ENCODE peak calls at places on chromosomes 2 and 18, in four cellular contexts. J is GM20000, H is PC-3, T is cardiac fibroblast. N is an unnamed sample.

GRCh38 chr2:67658820-67659219 is 261.7 kb downstream of the ETAA1 start:
- DNase-seq in J (no peak), H (no peak), T (no peak), N (no peak)

GRCh38 chr2:71608441-71608840 is 155.1 kb downstream of the DYSF start:
- DNase-seq in J (no peak), H (no peak), T (no peak), N (no peak)

GRCh38 chr2:3634631-3635091 is 23.3 kb upstream of the ALLC start:
- DNase-seq in J (no peak), H (no peak), T (no peak), N (no peak)

GRCh38 chr2:235568431-235568830 is 74.6 kb downstream of the AGAP1 start:
- DNase-seq in J (no peak), H (no peak), T (no peak), N (no peak)

GRCh38 chr18:63452273-63452672 is 24.5 kb upstream of the SERPINB5 start:
- DNase-seq in J (no peak), H (peak), T (peak), N (no peak)

GRCh38 chr2:85705680-85706039 is 11.5 kb downstream of the GNLY start:
- DNase-seq in J (no peak), H (peak), T (peak), N (no peak)

GRCh38 chr2:176885661-176886060 is 326.9 kb upstream of the HNRNPA3 start:
- DNase-seq in J (no peak), H (peak), T (no peak), N (no peak)

GRCh38 chr18:9866627-9867453 is 18.9 kb upstream of the TXNDC2 start:
- DNase-seq in J (no peak), H (peak), T (no peak), N (no peak)

GRCh38 chr2:239326831-239327535 is 73.8 kb downstream of the HDAC4 start:
- DNase-seq in J (peak), H (peak), T (no peak), N (peak)

GRCh38 chr18:79574938-79575525 is 104.6 kb upstream of the CTDP1 start:
- DNase-seq in J (no peak), H (no peak), T (no peak), N (no peak)

GRCh38 chr18:11951390-11951851 is 29.9 kb upstream of the IMPA2 start:
- DNase-seq in J (no peak), H (no peak), T (peak), N (no peak)

GRCh38 chr2:119575439-119575838 is 31.2 kb downstream of the CFAP221 start:
- DNase-seq in J (no peak), H (no peak), T (no peak), N (no peak)

GRCh38 chr18:76943542-76944339 is 121.4 kb downstream of the ZNF236 start:
- DNase-seq in J (no peak), H (no peak), T (peak), N (no peak)

GRCh38 chr18:36064027-36064808 is 3.1 kb downstream of the RPRD1A start:
- DNase-seq in J (no peak), H (no peak), T (no peak), N (no peak)

GRCh38 chr2:26164231-26164630 is 8.7 kb upstream of the GAREM2 start:
- DNase-seq in J (no peak), H (no peak), T (no peak), N (no peak)

GRCh38 chr2:230234845-230235244 is 9.3 kb downstream of the SP140 start:
- DNase-seq in J (no peak), H (peak), T (no peak), N (peak)

GRCh38 chr2:208389940-208390339 is 16.7 kb upstream of the PTH2R start:
- DNase-seq in J (no peak), H (no peak), T (no peak), N (no peak)

GRCh38 chr2:208386546-208386945 is 20.0 kb upstream of the PTH2R start:
- DNase-seq in J (no peak), H (no peak), T (no peak), N (no peak)

GRCh38 chr2:208392300-208392699 is 14.3 kb upstream of the PTH2R start:
- DNase-seq in J (no peak), H (peak), T (no peak), N (no peak)
- TF ChIP-seq CTCF in J (no peak), H (peak), T (peak), N (peak)

DNA sequence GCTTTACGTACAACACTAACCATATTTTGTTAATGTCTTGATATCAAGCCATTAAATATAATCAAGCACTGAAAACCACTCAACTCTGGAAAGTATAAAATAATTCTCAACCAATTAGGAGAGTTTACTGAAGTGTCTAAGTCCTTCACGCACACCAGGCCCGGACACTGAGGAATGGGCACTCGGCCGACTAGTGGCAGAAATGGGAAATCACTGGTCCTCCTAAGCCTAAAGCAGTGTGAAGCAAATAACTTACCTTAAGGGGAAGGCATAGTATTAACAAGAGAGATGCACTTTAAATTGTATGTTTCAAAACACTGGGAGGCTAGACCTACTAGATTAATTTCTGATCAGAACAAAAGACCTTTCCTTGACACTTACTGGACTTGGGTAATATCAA is 45.7 kb downstream of the FAM210A start:
- DNase-seq in J (no peak), H (no peak), T (peak), N (no peak)
- TF ChIP-seq CTCF in J (peak), H (peak), T (peak), N (peak)

GRCh38 chr2:233498126-233498525 is 68.5 kb downstream of the USP40 start:
- DNase-seq in J (no peak), H (no peak), T (no peak), N (no peak)

GRCh38 chr2:233503481-233503880 is 63.1 kb downstream of the USP40 start:
- DNase-seq in J (no peak), H (no peak), T (no peak), N (no peak)

GRCh38 chr2:233499928-233500327 is 66.7 kb downstream of the USP40 start:
- DNase-seq in J (no peak), H (no peak), T (no peak), N (no peak)

GRCh38 chr2:233503947-233504637 is 62.5 kb downstream of the USP40 start:
- DNase-seq in J (no peak), H (no peak), T (no peak), N (no peak)

DNA sequence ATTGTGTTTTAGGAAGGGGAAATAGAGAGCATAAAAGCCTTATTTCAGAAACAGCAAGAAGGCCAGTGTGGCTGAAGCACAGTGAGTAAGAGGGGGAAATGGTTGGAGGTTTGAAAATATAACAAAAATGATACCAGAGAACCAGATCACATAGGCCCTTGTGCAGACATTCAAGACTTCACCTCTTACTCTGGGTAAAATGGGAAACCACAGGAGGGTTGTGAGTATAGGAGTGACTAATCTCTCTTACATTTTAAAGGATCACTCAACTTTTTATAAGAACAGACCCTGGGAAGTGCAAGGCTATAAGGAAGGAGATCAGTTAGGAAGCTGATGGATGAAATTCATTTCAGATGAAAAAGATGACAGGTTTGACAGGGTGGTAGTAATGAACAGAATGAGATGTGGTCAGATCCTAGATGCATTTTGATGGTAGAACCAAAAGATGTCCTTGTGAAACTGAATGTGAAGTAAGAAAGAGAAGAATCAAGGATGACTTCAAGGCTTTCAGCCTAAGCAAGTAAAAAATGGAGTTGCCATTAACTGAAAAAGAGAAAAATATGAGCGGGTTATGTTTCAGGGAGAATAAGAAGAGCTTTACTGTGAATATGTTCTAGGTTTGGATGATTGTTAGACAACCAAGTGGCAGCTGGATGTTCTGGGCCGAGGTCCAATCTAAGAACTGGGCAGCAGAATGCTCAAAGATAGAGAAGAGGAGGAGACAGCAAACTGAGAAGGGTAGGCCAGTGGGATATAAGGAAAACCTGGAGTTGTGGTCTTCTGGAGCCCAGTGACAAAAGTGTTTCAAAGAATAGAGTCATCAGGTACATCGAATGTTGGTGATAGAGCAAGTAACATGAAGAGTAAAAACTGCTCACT is 65.1 kb downstream of the USP40 start:
- DNase-seq in J (no peak), H (peak), T (peak), N (no peak)
- TF ChIP-seq CTCF in J (no peak), H (no peak), T (no peak), N (no peak)

GRCh38 chr2:219475697-219476604 is 22.7 kb upstream of the GMPPA start:
- DNase-seq in J (peak), H (peak), T (peak), N (peak)
- TF ChIP-seq CTCF in J (peak), H (peak), T (peak), N (peak)

GRCh38 chr18:49178736-49179135 is 228.0 kb upstream of the SMAD7 start:
- DNase-seq in J (no peak), H (peak), T (peak), N (no peak)
- TF ChIP-seq CTCF in J (no peak), H (peak), T (peak), N (peak)

N was measured in GM06990.